ENCODE peak calls at places on chromosome 12, in four cellular contexts. C, T, O and A are unnamed samples.

GRCh38 chr12:52496590-52497071 is 3.6 kb upstream of the KRT6A start:
- DNase-seq in O (peak; percentile 81), C (no peak), T (peak; percentile 29), A (no peak)

GRCh38 chr12:49227701-49228100 is 37.2 kb upstream of the TUBA1C start:
- DNase-seq in T (no peak), C (no peak), O (no peak), A (no peak)

GRCh38 chr12:91662021-91662420 is 479.4 kb upstream of the DCN start:
- DNase-seq in O (peak; percentile 30), C (no peak), T (no peak), A (no peak)

GRCh38 chr12:115817399-115817798 is 460.1 kb downstream of the MED13L start:
- DNase-seq in T (no peak), C (no peak), O (no peak), A (no peak)

GRCh38 chr12:116714175-116714574 is 23.7 kb downstream of the SPRING1 start:
- DNase-seq in O (no peak), T (peak; percentile 86), C (no peak), A (no peak)

GRCh38 chr12:63889721-63890509 is 45.4 kb downstream of the SRGAP1 start:
- DNase-seq in T (no peak), C (no peak), O (no peak), A (no peak)

GRCh38 chr12:122999986-123000420 is 19.5 kb downstream of the ARL6IP4 start:
- DNase-seq in T (peak; percentile 94), C (no peak), O (no peak), A (no peak)

GRCh38 chr12:62537544-62537943 is 70.9 kb downstream of the MON2 start:
- DNase-seq in O (peak; percentile 84), T (peak; percentile 13), C (no peak), A (no peak)

GRCh38 chr12:89225401-89225800 is 126.9 kb downstream of the DUSP6 start:
- DNase-seq in C (peak; percentile 56), O (peak; percentile 81), T (peak; percentile 57), A (no peak)

GRCh38 chr12:122519418-122519817 is 7.3 kb downstream of the RSRC2 start:
- DNase-seq in O (no peak), T (no peak), C (no peak), A (no peak)

GRCh38 chr12:99935608-99936007 is 49.1 kb downstream of the ANKS1B start:
- DNase-seq in T (no peak), C (no peak), O (no peak), A (no peak)

DNA sequence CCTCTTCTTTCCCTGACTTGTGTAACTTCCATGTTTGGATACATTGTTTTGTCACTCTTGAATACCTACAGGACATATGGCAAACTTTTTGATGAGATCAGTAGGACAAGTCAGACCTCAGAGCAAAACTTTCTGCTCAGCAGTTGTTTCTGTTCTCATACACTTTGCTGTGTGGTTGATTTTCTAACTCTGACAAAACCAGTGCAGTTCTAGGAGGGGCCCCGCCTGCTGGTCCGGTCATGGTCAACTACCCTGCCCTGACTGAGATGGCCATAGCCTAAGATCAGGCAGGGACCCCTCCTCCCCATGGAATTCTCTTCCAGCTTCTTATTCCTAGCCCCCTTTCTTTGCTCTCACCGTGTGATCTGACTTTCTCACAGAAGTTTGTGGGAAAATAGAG is 92.8 kb downstream of the OTOGL start:
- DNase-seq in C (peak; percentile 26), O (no peak), T (no peak), A (no peak)
- TF ChIP-seq CTCF in C (no peak), O (no peak), T (no peak), A (no peak)

GRCh38 chr12:6582196-6582595 is 14.1 kb upstream of the NOP2 start:
- DNase-seq in O (no peak), C (no peak), T (peak; percentile 20), A (no peak)
- TF ChIP-seq CTCF in O (no peak), C (no peak), T (peak; percentile 40), A (no peak)

GRCh38 chr12:55188974-55189556 is 31.8 kb upstream of the OR10A7 start:
- DNase-seq in O (peak; percentile 62), T (peak; percentile 82), C (peak; percentile 81), A (peak; percentile 67)
- TF ChIP-seq CTCF in O (peak; percentile 67), T (peak; percentile 59), C (peak; percentile 59), A (peak; percentile 86)

GRCh38 chr12:32918890-32919791 is 22.6 kb upstream of the PKP2 start:
- DNase-seq in O (peak; percentile 97), T (peak; percentile 25), C (peak; percentile 21), A (no peak)
- TF ChIP-seq CTCF in O (no peak), T (peak; percentile 37), C (peak; percentile 35), A (peak; percentile 46)

DNA sequence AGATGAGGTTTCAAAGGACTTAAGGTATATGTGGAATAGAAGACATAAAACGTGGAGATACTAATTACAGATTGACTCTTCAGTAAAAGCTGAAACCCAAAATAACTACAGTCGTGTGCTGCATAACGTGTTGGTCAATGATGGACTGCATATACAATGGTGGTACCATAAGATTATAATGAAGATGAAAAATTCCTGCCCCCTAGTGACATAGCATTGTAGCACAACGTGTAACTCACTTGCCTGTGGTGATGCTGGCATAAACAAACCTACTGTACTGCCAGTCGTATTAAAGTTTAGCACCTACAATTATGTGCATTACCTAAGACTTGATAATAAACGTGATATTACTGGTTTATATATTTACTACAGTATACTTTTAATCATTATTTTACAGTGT is 150.3 kb downstream of the LRRK2 start:
- DNase-seq in O (no peak), T (peak; percentile 48), C (peak; percentile 31), A (no peak)
- TF ChIP-seq CTCF in O (peak; percentile 22), T (peak; percentile 51), C (peak; percentile 46), A (peak; percentile 17)